ENCODE peak calls at places on chromosome 10, in seven cellular contexts. One of them, this sample, is unnamed.

GRCh38 chr10:124717358-124717757 is 26.8 kb downstream of the FAM53B start:
- DNase-seq in cardiac fibroblast: no peak
- DNase-seq in PC-9: no peak
- DNase-seq in endodermal cell: no peak
- DNase-seq in OCI-LY7: no peak
- DNase-seq in dorsolateral prefrontal cortex: no peak
- DNase-seq in ovary: no peak
- DNase-seq in this sample: no peak

GRCh38 chr10:112969542-112969941 is 19.5 kb downstream of the TCF7L2 start:
- DNase-seq in endodermal cell: peak
- DNase-seq in ovary: no peak
- DNase-seq in OCI-LY7: no peak
- DNase-seq in cardiac fibroblast: no peak
- DNase-seq in PC-9: no peak
- DNase-seq in dorsolateral prefrontal cortex: no peak
- DNase-seq in this sample: no peak

GRCh38 chr10:114081911-114082583 is 38.4 kb downstream of the ADRB1 start:
- DNase-seq in PC-9: no peak
- DNase-seq in dorsolateral prefrontal cortex: no peak
- DNase-seq in cardiac fibroblast: no peak
- DNase-seq in endodermal cell: no peak
- DNase-seq in ovary: no peak
- DNase-seq in OCI-LY7: no peak
- DNase-seq in this sample: no peak

GRCh38 chr10:7686351-7687171 is 16.6 kb upstream of the ITIH2 start:
- DNase-seq in PC-9: no peak
- DNase-seq in ovary: no peak
- DNase-seq in endodermal cell: no peak
- DNase-seq in OCI-LY7: no peak
- DNase-seq in dorsolateral prefrontal cortex: no peak
- DNase-seq in cardiac fibroblast: no peak
- DNase-seq in this sample: no peak

GRCh38 chr10:74439213-74439612 is 288.2 kb downstream of the ADK start:
- DNase-seq in dorsolateral prefrontal cortex: no peak
- DNase-seq in cardiac fibroblast: peak
- DNase-seq in PC-9: no peak
- DNase-seq in ovary: no peak
- DNase-seq in OCI-LY7: no peak
- DNase-seq in endodermal cell: no peak
- DNase-seq in this sample: no peak

GRCh38 chr10:60573342-60573741 is 183.7 kb upstream of the ANK3 start:
- DNase-seq in cardiac fibroblast: no peak
- DNase-seq in dorsolateral prefrontal cortex: no peak
- DNase-seq in ovary: no peak
- DNase-seq in OCI-LY7: no peak
- DNase-seq in endodermal cell: peak
- DNase-seq in PC-9: no peak
- DNase-seq in this sample: peak

GRCh38 chr10:74078037-74078436 is 72.6 kb downstream of the AP3M1 start:
- DNase-seq in OCI-LY7: peak
- DNase-seq in dorsolateral prefrontal cortex: no peak
- DNase-seq in PC-9: no peak
- DNase-seq in cardiac fibroblast: no peak
- DNase-seq in ovary: no peak
- DNase-seq in endodermal cell: no peak
- DNase-seq in this sample: peak

GRCh38 chr10:126705131-126705530 is 34.6 kb upstream of the C10orf90 start:
- DNase-seq in OCI-LY7: no peak
- DNase-seq in dorsolateral prefrontal cortex: no peak
- DNase-seq in ovary: no peak
- DNase-seq in endodermal cell: no peak
- DNase-seq in cardiac fibroblast: no peak
- DNase-seq in PC-9: no peak
- DNase-seq in this sample: no peak

GRCh38 chr10:94403823-94404228 is 1.5 kb downstream of the TBC1D12 start:
- DNase-seq in endodermal cell: no peak
- DNase-seq in ovary: no peak
- DNase-seq in PC-9: no peak
- DNase-seq in cardiac fibroblast: peak
- DNase-seq in dorsolateral prefrontal cortex: no peak
- DNase-seq in OCI-LY7: no peak
- DNase-seq in this sample: no peak

GRCh38 chr10:28986117-28986792 is 302.6 kb upstream of the LYZL1 start:
- DNase-seq in endodermal cell: no peak
- DNase-seq in cardiac fibroblast: peak
- DNase-seq in ovary: no peak
- DNase-seq in dorsolateral prefrontal cortex: no peak
- DNase-seq in PC-9: no peak
- DNase-seq in OCI-LY7: no peak
- DNase-seq in this sample: no peak

GRCh38 chr10:845526-845925 is 86.0 kb downstream of the LARP4B start:
- DNase-seq in ovary: no peak
- DNase-seq in dorsolateral prefrontal cortex: no peak
- DNase-seq in PC-9: no peak
- DNase-seq in endodermal cell: no peak
- DNase-seq in OCI-LY7: no peak
- DNase-seq in cardiac fibroblast: no peak
- DNase-seq in this sample: no peak

GRCh38 chr10:37403776-37404175 is 278.4 kb downstream of the ANKRD30A start:
- DNase-seq in PC-9: no peak
- DNase-seq in ovary: no peak
- DNase-seq in OCI-LY7: no peak
- DNase-seq in dorsolateral prefrontal cortex: no peak
- DNase-seq in cardiac fibroblast: no peak
- DNase-seq in endodermal cell: no peak
- DNase-seq in this sample: no peak

GRCh38 chr10:84668186-84668763 is 339.9 kb downstream of the CCSER2 start:
- DNase-seq in OCI-LY7: no peak
- DNase-seq in endodermal cell: no peak
- DNase-seq in PC-9: no peak
- DNase-seq in ovary: no peak
- DNase-seq in cardiac fibroblast: no peak
- DNase-seq in dorsolateral prefrontal cortex: no peak
- DNase-seq in this sample: no peak

GRCh38 chr10:114831186-114831867 is 9.7 kb downstream of the FHIP2A start:
- DNase-seq in cardiac fibroblast: no peak
- DNase-seq in OCI-LY7: no peak
- DNase-seq in PC-9: no peak
- DNase-seq in dorsolateral prefrontal cortex: no peak
- DNase-seq in ovary: no peak
- DNase-seq in endodermal cell: no peak
- DNase-seq in this sample: no peak

GRCh38 chr10:68135922-68136718 is 26.8 kb downstream of the MYPN start:
- DNase-seq in OCI-LY7: no peak
- DNase-seq in cardiac fibroblast: peak
- DNase-seq in dorsolateral prefrontal cortex: no peak
- DNase-seq in endodermal cell: peak
- DNase-seq in ovary: no peak
- DNase-seq in PC-9: peak
- DNase-seq in this sample: no peak

GRCh38 chr10:104331208-104331838 is 6.9 kb downstream of the ITPRIP start:
- DNase-seq in cardiac fibroblast: peak
- DNase-seq in OCI-LY7: no peak
- DNase-seq in ovary: peak
- DNase-seq in endodermal cell: peak
- DNase-seq in dorsolateral prefrontal cortex: no peak
- DNase-seq in PC-9: no peak
- DNase-seq in this sample: no peak

DNA sequence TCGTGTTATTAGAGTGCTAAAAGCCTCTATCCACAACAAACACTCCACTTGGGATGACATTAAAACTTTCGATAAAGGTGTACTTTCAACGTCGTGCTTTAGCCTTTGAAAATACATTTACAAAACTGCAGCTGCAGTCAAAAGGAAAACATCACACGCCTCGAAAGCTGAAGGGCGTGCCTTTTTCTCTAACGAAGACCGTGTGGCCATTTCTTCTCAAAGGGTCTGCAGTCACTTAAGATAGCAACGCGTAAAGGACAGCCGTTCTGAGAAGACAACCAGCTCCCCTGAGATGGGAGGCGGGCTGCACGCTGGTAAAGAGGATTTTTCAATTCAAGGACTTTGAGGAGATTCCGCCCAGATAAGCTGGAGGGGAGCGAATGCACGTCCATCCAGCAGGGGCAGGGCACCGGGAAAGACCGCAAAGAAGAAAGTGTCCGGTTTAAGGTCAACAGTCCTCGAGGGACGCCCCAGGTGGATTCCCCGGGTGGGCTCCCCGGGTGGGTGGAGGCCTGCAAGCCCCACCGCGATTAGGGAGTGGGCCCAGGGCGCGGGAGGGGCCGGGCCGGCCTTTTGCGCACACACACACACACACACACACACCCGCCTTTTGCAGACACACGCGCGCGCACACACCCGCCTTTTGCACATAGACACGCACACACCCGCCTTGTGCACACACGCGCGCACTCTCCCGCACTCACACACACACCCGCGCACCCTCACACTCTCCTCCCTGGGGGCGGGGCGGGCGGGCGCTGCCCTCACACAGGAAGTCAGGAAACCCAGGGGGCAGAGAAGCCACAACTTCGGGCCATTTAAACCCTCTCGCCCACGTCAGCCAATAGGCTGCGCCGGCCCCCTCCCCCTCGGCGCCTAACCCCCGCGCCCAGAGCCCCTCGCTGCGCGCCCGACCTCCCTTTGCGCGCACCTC is 767 bp downstream of the ARHGAP12 start:
- DNase-seq in PC-9: peak
- DNase-seq in dorsolateral prefrontal cortex: no peak
- DNase-seq in OCI-LY7: peak
- DNase-seq in endodermal cell: peak
- DNase-seq in cardiac fibroblast: peak
- DNase-seq in ovary: peak
- DNase-seq in this sample: peak
- TF ChIP-seq CTCF in PC-9: no peak
- TF ChIP-seq CTCF in dorsolateral prefrontal cortex: no peak
- TF ChIP-seq CTCF in OCI-LY7: peak
- TF ChIP-seq CTCF in endodermal cell: peak
- TF ChIP-seq CTCF in cardiac fibroblast: peak
- TF ChIP-seq CTCF in ovary: peak
- TF ChIP-seq CTCF in this sample: peak

DNA sequence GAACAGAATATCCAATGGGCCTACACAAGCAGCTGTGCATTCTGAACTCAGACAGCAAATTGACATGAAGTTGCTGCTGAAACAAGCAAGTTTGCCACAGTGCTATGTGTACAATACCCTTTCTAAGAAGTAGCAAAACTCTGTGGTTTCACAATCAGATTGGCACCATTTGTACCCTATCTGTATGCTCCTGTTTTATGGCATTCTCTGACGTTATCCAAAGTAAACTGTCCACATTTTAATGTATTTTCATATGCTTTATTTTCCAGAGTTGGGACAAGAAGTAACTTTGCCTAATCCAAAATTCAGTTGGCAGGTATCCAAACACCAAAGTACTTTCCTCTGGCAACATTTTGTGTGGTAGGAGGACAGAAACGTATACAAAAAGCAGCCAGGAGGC is 414.6 kb upstream of the NRP1 start:
- DNase-seq in OCI-LY7: no peak
- DNase-seq in endodermal cell: no peak
- DNase-seq in PC-9: no peak
- DNase-seq in cardiac fibroblast: peak
- DNase-seq in ovary: no peak
- DNase-seq in dorsolateral prefrontal cortex: no peak
- DNase-seq in this sample: no peak
- H3K4me3 ChIP-seq in OCI-LY7: no peak
- H3K4me3 ChIP-seq in endodermal cell: no peak
- H3K4me3 ChIP-seq in PC-9: no peak
- H3K4me3 ChIP-seq in cardiac fibroblast: no peak
- H3K4me3 ChIP-seq in ovary: no peak
- H3K4me3 ChIP-seq in dorsolateral prefrontal cortex: no peak
- H3K4me3 ChIP-seq in this sample: no peak

DNA sequence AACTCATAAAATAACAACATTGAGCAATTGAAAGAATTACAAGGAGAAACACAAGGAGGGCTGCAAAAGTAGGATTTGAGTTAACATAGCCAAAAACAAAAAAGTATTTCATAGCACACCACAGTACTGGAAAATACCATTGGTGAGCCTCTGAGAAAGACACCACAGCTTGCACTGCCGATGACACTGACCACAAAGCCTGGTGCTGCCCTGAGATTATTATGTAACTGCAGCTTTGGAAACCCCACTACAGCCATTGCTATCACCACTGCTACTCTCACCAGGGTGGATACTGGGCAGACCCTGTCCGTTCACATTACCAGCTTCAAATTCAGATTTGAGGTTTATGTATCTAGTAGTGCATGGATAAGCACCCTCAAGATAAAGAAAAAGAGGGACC is 1246.7 kb upstream of the SORCS1 start:
- DNase-seq in OCI-LY7: no peak
- DNase-seq in ovary: no peak
- DNase-seq in PC-9: no peak
- DNase-seq in cardiac fibroblast: no peak
- DNase-seq in dorsolateral prefrontal cortex: no peak
- DNase-seq in endodermal cell: no peak
- DNase-seq in this sample: no peak
- TF ChIP-seq CTCF in OCI-LY7: no peak
- TF ChIP-seq CTCF in ovary: no peak
- TF ChIP-seq CTCF in PC-9: no peak
- TF ChIP-seq CTCF in cardiac fibroblast: no peak
- TF ChIP-seq CTCF in dorsolateral prefrontal cortex: no peak
- TF ChIP-seq CTCF in endodermal cell: no peak
- TF ChIP-seq CTCF in this sample: no peak

GRCh38 chr10:4883079-4883739 is 57.2 kb downstream of the AKR1E2 start:
- DNase-seq in PC-9: no peak
- DNase-seq in ovary: peak
- DNase-seq in dorsolateral prefrontal cortex: no peak
- DNase-seq in cardiac fibroblast: peak
- DNase-seq in endodermal cell: no peak
- DNase-seq in OCI-LY7: no peak
- DNase-seq in this sample: no peak
- H3K4me3 ChIP-seq in PC-9: no peak
- H3K4me3 ChIP-seq in ovary: no peak
- H3K4me3 ChIP-seq in dorsolateral prefrontal cortex: no peak
- H3K4me3 ChIP-seq in cardiac fibroblast: no peak
- H3K4me3 ChIP-seq in endodermal cell: no peak
- H3K4me3 ChIP-seq in OCI-LY7: no peak
- H3K4me3 ChIP-seq in this sample: no peak

GRCh38 chr10:87659571-87660483 is at the start of gene PAPSS2:
- DNase-seq in OCI-LY7: no peak
- DNase-seq in dorsolateral prefrontal cortex: no peak
- DNase-seq in endodermal cell: peak
- DNase-seq in PC-9: peak
- DNase-seq in ovary: peak
- DNase-seq in cardiac fibroblast: peak
- DNase-seq in this sample: peak
- TF ChIP-seq CTCF in OCI-LY7: no peak
- TF ChIP-seq CTCF in dorsolateral prefrontal cortex: no peak
- TF ChIP-seq CTCF in endodermal cell: peak
- TF ChIP-seq CTCF in PC-9: no peak
- TF ChIP-seq CTCF in ovary: no peak
- TF ChIP-seq CTCF in cardiac fibroblast: peak
- TF ChIP-seq CTCF in this sample: no peak

DNA sequence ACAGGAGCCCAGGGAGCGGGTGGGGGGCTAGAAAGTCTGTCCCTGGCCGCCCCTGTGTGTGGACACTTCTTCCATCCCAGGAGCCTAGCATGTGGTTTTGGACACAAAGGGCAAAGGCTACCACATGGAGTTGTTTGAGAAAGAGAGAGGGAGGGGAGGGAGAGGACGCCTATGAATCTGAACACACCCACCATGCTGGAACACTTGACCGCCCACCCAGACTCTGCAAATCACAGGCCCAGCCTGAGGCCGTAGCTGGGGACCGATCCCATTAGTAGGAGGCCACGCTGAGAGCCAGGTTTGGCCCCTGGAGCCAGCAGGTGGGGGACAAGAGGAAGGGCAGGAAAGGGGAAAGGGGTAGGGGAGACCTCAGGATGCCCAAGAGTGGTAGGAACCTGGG is 39.6 kb downstream of the ADAMTS14 start:
- DNase-seq in OCI-LY7: no peak
- DNase-seq in cardiac fibroblast: no peak
- DNase-seq in PC-9: no peak
- DNase-seq in ovary: no peak
- DNase-seq in endodermal cell: no peak
- DNase-seq in dorsolateral prefrontal cortex: no peak
- DNase-seq in this sample: no peak
- H3K4me3 ChIP-seq in OCI-LY7: no peak
- H3K4me3 ChIP-seq in cardiac fibroblast: no peak
- H3K4me3 ChIP-seq in PC-9: no peak
- H3K4me3 ChIP-seq in ovary: no peak
- H3K4me3 ChIP-seq in endodermal cell: no peak
- H3K4me3 ChIP-seq in dorsolateral prefrontal cortex: no peak
- H3K4me3 ChIP-seq in this sample: no peak

This sample was measured in GM12865.